ENCODE peak calls at places on chromosomes 11 and 22, in eight cellular contexts. Z, S, Q, W, F, G, K and T are unnamed samples.

GRCh38 chr11:110947100-110947499 is 234.9 kb upstream of the ARHGAP20 start:
- DNase-seq in Z (no peak), S (no peak), Q (no peak), W (no peak), F (no peak), G (no peak), K (no peak), T (no peak)

GRCh38 chr11:662689-663274 is 25.7 kb downstream of the DRD4 start:
- DNase-seq in Z (no peak), S (peak), Q (no peak), W (peak), F (peak), G (no peak), K (no peak), T (peak)

GRCh38 chr11:11396290-11397042 is 43.4 kb upstream of the CSNK2A3 start:
- DNase-seq in Z (no peak), S (no peak), Q (peak), W (no peak), F (no peak), G (no peak), K (no peak), T (peak)

GRCh38 chr22:35910926-35911325 is 117.7 kb downstream of the RBFOX2 start:
- DNase-seq in Z (no peak), S (peak), Q (no peak), W (no peak), F (no peak), G (no peak), K (no peak), T (no peak)

GRCh38 chr11:130783322-130783721 is 133.0 kb downstream of the SNX19 start:
- DNase-seq in Z (no peak), S (no peak), Q (no peak), W (no peak), F (no peak), G (no peak), K (no peak), T (no peak)

GRCh38 chr11:7977251-7977917 is 9.8 kb upstream of the EIF3F start:
- DNase-seq in Z (no peak), S (no peak), Q (peak), W (no peak), F (no peak), G (no peak), K (no peak), T (no peak)

GRCh38 chr11:117818036-117818858 is 6.3 kb downstream of the FXYD2 start:
- DNase-seq in Z (no peak), S (no peak), Q (no peak), W (no peak), F (no peak), G (no peak), K (no peak), T (no peak)

GRCh38 chr11:118792642-118793124 is 1.7 kb upstream of the DDX6 start:
- DNase-seq in Z (no peak), S (peak), Q (peak), W (peak), F (peak), G (no peak), K (no peak), T (peak)

GRCh38 chr22:19959043-19959586 is 17.5 kb upstream of the TXNRD2 start:
- DNase-seq in Z (peak), S (peak), Q (no peak), W (peak), F (no peak), G (no peak), K (no peak), T (peak)

GRCh38 chr11:82858556-82859091 is 41.6 kb downstream of the PRCP start:
- DNase-seq in Z (no peak), S (no peak), Q (peak), W (no peak), F (no peak), G (no peak), K (no peak), T (no peak)

GRCh38 chr11:130798280-130798679 is 118.0 kb downstream of the SNX19 start:
- DNase-seq in Z (no peak), S (no peak), Q (peak), W (no peak), F (no peak), G (no peak), K (no peak), T (no peak)

GRCh38 chr22:23064381-23065068 is 5.8 kb upstream of the GNAZ start:
- DNase-seq in Z (peak), S (no peak), Q (no peak), W (no peak), F (no peak), G (no peak), K (no peak), T (peak)

GRCh38 chr22:49156662-49157285 is 670.9 kb downstream of the BRD1 start:
- DNase-seq in Z (no peak), S (no peak), Q (no peak), W (peak), F (peak), G (no peak), K (peak), T (no peak)

GRCh38 chr22:22076937-22077703 is 94.5 kb upstream of the TOP3B start:
- DNase-seq in Z (no peak), S (no peak), Q (no peak), W (no peak), F (no peak), G (no peak), K (no peak), T (no peak)

GRCh38 chr22:32650553-32651345 is 150.8 kb upstream of the TIMP3 start:
- DNase-seq in Z (no peak), S (no peak), Q (no peak), W (no peak), F (no peak), G (no peak), K (no peak), T (no peak)